ENCODE peak calls at places on chromosomes 4 and X, in seven cellular contexts. K is lower lobe of right lung, Z is foreskin fibroblast, G is A549, V is HCT116, N is cardiac muscle cell, A is dorsolateral prefrontal cortex. S is an unnamed sample.

GRCh38 chr4:77582716-77583115 is 22.9 kb upstream of the CXCL13 start:
- DNase-seq in N (no peak), G (peak), K (no peak), A (no peak), V (no peak), Z (no peak), S (no peak)

GRCh38 chr4:1249731-1250526 is 999 bp upstream of the CTBP1 start:
- DNase-seq in V (no peak), Z (no peak), N (no peak), G (no peak), K (peak), A (peak), S (no peak)

GRCh38 chr4:61246003-61246402 is 45.9 kb downstream of the ADGRL3 start:
- DNase-seq in K (no peak), N (no peak), G (no peak), Z (no peak), A (no peak), V (no peak), S (no peak)

GRCh38 chr4:148445071-148445902 is 3.1 kb upstream of the NR3C2 start:
- DNase-seq in A (peak), N (peak), V (no peak), K (peak), Z (no peak), G (no peak), S (no peak)

GRCh38 chr4:76881375-76881774 is 16.6 kb downstream of the SOWAHB start:
- DNase-seq in G (no peak), V (no peak), A (no peak), K (no peak), N (no peak), Z (no peak), S (no peak)

GRCh38 chrX:54166915-54167314 is 16.1 kb downstream of the FAM120C start:
- DNase-seq in K (no peak), A (no peak), N (no peak), V (no peak), G (no peak), Z (peak), S (no peak)

GRCh38 chr4:152709675-152710438 is 30.1 kb upstream of the TMEM154 start:
- DNase-seq in N (peak), K (no peak), G (no peak), Z (no peak), A (no peak), V (no peak), S (no peak)

GRCh38 chr4:57065730-57066482 is 44.3 kb downstream of the IGFBP7 start:
- DNase-seq in V (no peak), K (no peak), A (no peak), N (no peak), Z (no peak), G (peak), S (no peak)

GRCh38 chr4:154456240-154456639 is 35.4 kb downstream of the DCHS2 start:
- DNase-seq in A (no peak), Z (no peak), G (no peak), V (no peak), N (no peak), K (no peak), S (no peak)

GRCh38 chrX:38214551-38214950 is 6.1 kb downstream of the SRPX start:
- DNase-seq in V (no peak), Z (no peak), N (no peak), A (no peak), G (no peak), K (no peak), S (no peak)

GRCh38 chr4:109067509-109068205 is 234.8 kb downstream of the COL25A1 start:
- DNase-seq in N (no peak), V (no peak), K (no peak), Z (peak), A (no peak), G (no peak), S (no peak)

GRCh38 chr4:74674750-74675149 is 119.6 kb downstream of the BTC start:
- DNase-seq in V (no peak), Z (no peak), A (no peak), G (no peak), K (no peak), N (no peak), S (no peak)

GRCh38 chr4:40283968-40284367 is 51.2 kb upstream of the CHRNA9 start:
- DNase-seq in G (peak), Z (no peak), K (no peak), V (peak), A (no peak), N (no peak), S (no peak)

GRCh38 chrX:121851033-121851432 is 803.6 kb downstream of the GLUD2 start:
- DNase-seq in G (no peak), Z (peak), N (no peak), V (no peak), K (no peak), A (no peak), S (peak)

GRCh38 chr4:15668566-15669435 is 12.8 kb upstream of the FAM200B start:
- DNase-seq in N (no peak), K (no peak), G (no peak), V (no peak), Z (no peak), A (no peak), S (no peak)

GRCh38 chr4:183264614-183265013 is 55.5 kb downstream of the CLDN22 start:
- DNase-seq in N (no peak), Z (peak), V (no peak), A (no peak), G (no peak), K (no peak), S (no peak)

GRCh38 chr4:174292473-174292872 is 8.8 kb downstream of the CEP44 start:
- DNase-seq in N (no peak), G (peak), V (no peak), Z (no peak), K (no peak), A (no peak), S (no peak)

GRCh38 chr4:80192937-80193336 is 4.4 kb upstream of the PRDM8 start:
- DNase-seq in Z (peak), G (no peak), V (no peak), A (no peak), N (no peak), K (no peak), S (no peak)

GRCh38 chr4:152079543-152080293 is 318.9 kb upstream of the GATB start:
- DNase-seq in Z (no peak), V (no peak), G (no peak), K (no peak), A (no peak), N (no peak), S (no peak)

GRCh38 chr4:31089815-31090214 is 369.6 kb downstream of the PCDH7 start:
- DNase-seq in K (peak), G (peak), Z (no peak), N (peak), V (peak), A (no peak), S (peak)

GRCh38 chrX:49901068-49901467 is 21.3 kb upstream of the CLCN5 start:
- DNase-seq in G (no peak), Z (no peak), K (no peak), V (no peak), N (no peak), A (no peak), S (no peak)

GRCh38 chr4:30840571-30840970 is 120.4 kb downstream of the PCDH7 start:
- DNase-seq in V (no peak), N (no peak), K (no peak), Z (no peak), A (no peak), G (no peak), S (no peak)

GRCh38 chr4:40840255-40840984 is 90.7 kb downstream of the NSUN7 start:
- DNase-seq in N (no peak), A (no peak), V (no peak), K (no peak), G (no peak), Z (no peak), S (no peak)

GRCh38 chr4:69773443-69773842 is 13.0 kb upstream of the SULT1B1 start:
- DNase-seq in A (no peak), V (no peak), G (peak), N (no peak), K (no peak), Z (no peak), S (peak)

GRCh38 chr4:182449186-182449880 is 206.1 kb downstream of the TENM3 start:
- DNase-seq in Z (no peak), N (no peak), K (no peak), A (peak), G (peak), V (no peak), S (no peak)

GRCh38 chr4:185761352-185762235 is 50.4 kb downstream of the SORBS2 start:
- DNase-seq in N (no peak), G (no peak), A (no peak), Z (no peak), V (no peak), K (no peak), S (no peak)

GRCh38 chr4:111678466-111678865 is 466.8 kb upstream of the FAM241A start:
- DNase-seq in A (no peak), N (no peak), G (no peak), K (no peak), V (no peak), Z (peak), S (peak)

GRCh38 chr4:3439391-3439790 is 2.4 kb upstream of the HGFAC start:
- DNase-seq in K (no peak), V (no peak), N (no peak), Z (no peak), G (no peak), A (no peak), S (no peak)

GRCh38 chr4:19807505-19807904 is 444.2 kb upstream of the SLIT2 start:
- DNase-seq in G (no peak), V (no peak), A (no peak), K (no peak), N (no peak), Z (peak), S (peak)

GRCh38 chr4:168153596-168154440 is 61.5 kb downstream of the ANXA10 start:
- DNase-seq in G (peak), V (peak), K (peak), N (peak), Z (peak), A (peak), S (peak)
- TF ChIP-seq CTCF in G (peak), V (peak), K (peak), N (peak), Z (peak), A (peak), S (peak)

GRCh38 chrX:78119521-78120227 is 15.6 kb downstream of the PGK1 start:
- DNase-seq in A (no peak), K (no peak), N (no peak), V (no peak), G (peak), Z (no peak), S (no peak)
- TF ChIP-seq CTCF in A (no peak), K (no peak), N (peak), V (peak), G (peak), Z (peak), S (peak)

DNA sequence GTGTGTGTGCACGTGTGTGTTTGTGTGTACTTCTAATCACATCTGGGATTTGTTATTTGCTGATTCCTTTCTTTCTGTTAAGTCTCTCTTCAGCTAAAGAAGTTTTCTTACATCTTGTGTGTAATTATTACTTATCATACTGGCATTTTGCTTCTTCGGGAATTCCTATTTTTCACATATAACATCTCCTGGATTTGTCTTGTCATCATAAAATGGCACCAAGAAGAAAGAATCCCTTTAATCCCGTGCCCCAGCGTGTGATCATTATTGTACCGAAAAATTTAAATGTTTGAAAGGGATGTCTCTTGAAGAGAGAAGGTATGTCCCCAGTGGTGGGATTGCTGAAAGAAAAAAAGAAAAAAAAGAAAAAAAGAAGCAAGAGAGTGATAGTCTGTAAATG is 72.3 kb downstream of the ZFX start:
- DNase-seq in G (no peak), K (no peak), N (no peak), A (no peak), Z (no peak), V (no peak), S (no peak)
- TF ChIP-seq CTCF in G (no peak), K (no peak), N (no peak), A (no peak), Z (no peak), V (no peak), S (no peak)

GRCh38 chr4:113637363-113637762 is 124.2 kb downstream of the CAMK2D start:
- DNase-seq in Z (no peak), A (no peak), N (no peak), V (no peak), K (no peak), G (no peak), S (no peak)

GRCh38 chr4:113636877-113637276 is 124.7 kb downstream of the CAMK2D start:
- DNase-seq in Z (no peak), G (no peak), N (no peak), V (no peak), A (no peak), K (no peak), S (no peak)

GRCh38 chr4:113641025-113641431 is 120.5 kb downstream of the CAMK2D start:
- DNase-seq in K (no peak), A (no peak), G (peak), Z (no peak), N (no peak), V (no peak), S (no peak)

GRCh38 chr4:113637823-113638691 is 123.5 kb downstream of the CAMK2D start:
- DNase-seq in Z (no peak), G (no peak), V (no peak), K (no peak), A (no peak), N (no peak), S (no peak)

GRCh38 chr4:113639311-113639710 is 122.2 kb downstream of the CAMK2D start:
- DNase-seq in N (no peak), V (no peak), Z (no peak), K (no peak), A (peak), G (no peak), S (no peak)
- TF ChIP-seq CTCF in N (no peak), V (no peak), Z (no peak), K (no peak), A (no peak), G (no peak), S (no peak)

GRCh38 chrX:118637997-118638396 is 89.4 kb upstream of the IL13RA1 start:
- DNase-seq in A (no peak), K (no peak), Z (no peak), V (no peak), G (peak), N (no peak), S (no peak)
- TF ChIP-seq CTCF in A (peak), K (peak), Z (peak), V (peak), G (peak), N (no peak), S (peak)

GRCh38 chrX:26651755-26652154 is 435.8 kb downstream of the MAGEB5 start:
- DNase-seq in A (no peak), V (no peak), G (peak), N (no peak), Z (no peak), K (no peak), S (no peak)
- TF ChIP-seq CTCF in A (no peak), V (peak), G (peak), N (no peak), Z (no peak), K (no peak), S (peak)

DNA sequence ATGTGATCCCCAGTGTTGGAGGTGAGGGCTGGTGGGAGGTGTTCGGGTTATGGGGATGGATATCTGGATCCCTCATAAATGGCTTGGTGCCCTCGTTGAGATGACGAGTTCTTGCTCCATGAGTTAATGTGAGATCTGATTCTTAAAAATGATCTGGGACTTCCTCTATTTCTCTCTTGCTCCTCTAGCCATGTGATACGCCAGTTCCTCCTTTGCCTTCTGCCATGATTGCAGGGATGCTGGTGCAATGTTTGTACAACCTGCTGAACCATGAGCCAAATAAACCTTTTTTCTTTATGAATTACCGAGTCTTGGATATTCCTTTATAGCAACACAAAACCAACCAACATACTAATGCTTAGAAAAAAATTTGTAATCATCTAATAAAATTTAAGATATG is 56.6 kb downstream of the STAP1 start:
- DNase-seq in K (no peak), G (no peak), Z (no peak), A (no peak), V (no peak), N (no peak), S (no peak)
- TF ChIP-seq CTCF in K (no peak), G (no peak), Z (no peak), A (no peak), V (no peak), N (no peak), S (no peak)